ENCODE peak calls at places on chromosomes 2 and 18, in six cellular contexts. A is H1, C is lower lobe of right lung, B is brain microvascular endothelial cell, Z is body of pancreas, H is HepG2. I is an unnamed sample.

GRCh38 chr2:24438106-24438505 is 52.9 kb upstream of the NCOA1 start:
- DNase-seq in B (no peak), H (no peak), A (no peak), C (no peak), Z (no peak), I (no peak)

GRCh38 chr2:118769707-118770400 is 77.6 kb downstream of the EN1 start:
- DNase-seq in H (no peak), C (no peak), A (no peak), Z (peak; percentile 49), B (no peak), I (no peak)

GRCh38 chr18:62128157-62128556 is 58.7 kb downstream of the PIGN start:
- DNase-seq in C (no peak), A (no peak), B (peak; percentile 55), H (no peak), Z (no peak), I (no peak)

GRCh38 chr2:201118957-201119848 is 3.2 kb downstream of the CFLAR start:
- DNase-seq in B (no peak), H (no peak), C (no peak), Z (no peak), A (no peak), I (no peak)

GRCh38 chr2:127913808-127914457 is 28.2 kb upstream of the AMMECR1L start:
- DNase-seq in H (no peak), A (no peak), C (no peak), Z (no peak), B (no peak), I (no peak)

GRCh38 chr2:190705280-190705679 is 56.4 kb downstream of the NAB1 start:
- DNase-seq in C (no peak), A (no peak), Z (no peak), B (no peak), H (no peak), I (no peak)

GRCh38 chr18:183769-184168 is 25.4 kb downstream of the USP14 start:
- DNase-seq in B (peak; percentile 6), Z (no peak), A (no peak), C (no peak), H (no peak), I (no peak)

GRCh38 chr2:68837164-68837860 is 33.9 kb downstream of the BMP10 start:
- DNase-seq in B (no peak), H (peak; percentile 55), C (peak; percentile 91), A (peak; percentile 38), Z (peak; percentile 72), I (no peak)

GRCh38 chr2:181680055-181680936 is at the start of gene NEUROD1:
- DNase-seq in B (no peak), Z (no peak), C (no peak), H (no peak), A (peak; percentile 63), I (no peak)

GRCh38 chr2:232504438-232504837 is 15.8 kb upstream of the PRSS56 start:
- DNase-seq in Z (no peak), B (no peak), C (no peak), A (no peak), H (no peak), I (no peak)

GRCh38 chr18:64110692-64111480 is 38.0 kb downstream of the LINC00305 start:
- DNase-seq in Z (no peak), H (no peak), B (peak; percentile 19), A (no peak), C (no peak), I (no peak)

GRCh38 chr2:142031656-142032055 is 99.2 kb downstream of the LRP1B start:
- DNase-seq in H (no peak), A (no peak), B (no peak), C (no peak), Z (no peak), I (no peak)

GRCh38 chr2:42113427-42113826 is 55.7 kb upstream of the EML4 start:
- DNase-seq in C (no peak), A (no peak), Z (no peak), H (no peak), B (no peak), I (no peak)

GRCh38 chr2:53755022-53755630 is 12.5 kb upstream of the CHAC2 start:
- DNase-seq in C (peak; percentile 79), Z (peak; percentile 29), H (no peak), B (no peak), A (no peak), I (no peak)

GRCh38 chr2:85888020-85888744 is 608 bp downstream of the ST3GAL5 start:
- DNase-seq in C (peak; percentile 57), H (no peak), A (no peak), B (no peak), Z (peak; percentile 25), I (no peak)

GRCh38 chr2:215027775-215028174 is 110.7 kb downstream of the ABCA12 start:
- DNase-seq in B (no peak), H (no peak), C (no peak), Z (no peak), A (no peak), I (no peak)

GRCh38 chr18:13301691-13302469 is 83.3 kb downstream of the LDLRAD4 start:
- DNase-seq in Z (no peak), H (no peak), B (no peak), A (no peak), C (no peak), I (no peak)

GRCh38 chr18:22457552-22457951 is 39.8 kb upstream of the CTAGE1 start:
- DNase-seq in A (no peak), Z (no peak), C (no peak), H (no peak), B (no peak), I (no peak)

DNA sequence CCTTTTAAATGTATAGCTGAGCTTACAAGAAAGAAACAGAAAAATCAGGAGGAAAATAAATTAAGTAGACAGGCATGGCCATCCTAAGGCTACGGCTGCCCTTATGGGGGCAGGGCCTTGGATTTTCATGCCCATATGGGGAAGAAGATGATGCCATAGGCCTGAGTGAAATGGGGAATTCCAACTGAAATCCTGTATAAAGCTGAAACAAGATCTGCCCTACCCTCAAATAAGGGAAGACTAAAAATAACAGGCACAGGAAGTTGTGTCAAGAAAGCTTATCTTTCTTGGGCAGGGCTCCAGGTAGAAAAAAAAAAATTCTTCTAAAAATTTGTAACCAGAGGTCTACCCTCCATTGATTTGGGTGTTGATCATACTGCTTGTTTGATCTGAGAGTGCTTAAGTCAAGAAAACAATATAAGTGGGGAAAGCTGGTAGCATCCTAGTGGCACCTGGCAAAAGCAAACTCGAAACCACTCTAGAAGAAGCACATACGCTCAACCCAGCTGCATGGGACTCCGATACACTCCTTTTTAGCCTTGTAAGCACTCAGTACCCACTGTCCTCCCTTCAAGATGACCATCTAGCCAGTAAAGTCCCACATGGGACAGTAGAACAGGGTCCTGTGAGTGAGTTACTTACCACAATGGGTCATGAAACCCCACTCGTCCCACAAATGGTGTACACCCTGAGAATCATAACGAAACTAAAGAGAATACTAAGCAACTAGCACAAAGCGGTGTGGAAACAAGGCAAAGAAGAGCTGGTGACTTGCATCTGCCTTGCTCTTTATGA is 22.3 kb downstream of the DNAH7 start:
- DNase-seq in C (no peak), H (no peak), Z (no peak), A (no peak), B (peak; percentile 11), I (no peak)
- H3K4me3 ChIP-seq in C (no peak overlapping the region), H (no peak overlapping the region), Z (no peak overlapping the region), A (no peak overlapping the region), B (no peak overlapping the region), I (no peak overlapping the region)

GRCh38 chr2:45006942-45007287 is 2.3 kb downstream of the SIX2 start:
- DNase-seq in A (no peak), C (no peak), H (no peak), Z (no peak), B (no peak), I (no peak)

GRCh38 chr2:45009303-45009927 is at the start of gene SIX2:
- DNase-seq in A (peak; percentile 93), B (peak; percentile 99), C (peak; percentile 93), H (peak; percentile 41), Z (peak; percentile 96), I (peak; percentile 84)

GRCh38 chr2:45007356-45007755 is 1.9 kb downstream of the SIX2 start:
- DNase-seq in H (no peak), A (no peak), Z (no peak), C (no peak), B (no peak), I (no peak)

GRCh38 chr2:45007961-45008295 is 1.3 kb downstream of the SIX2 start:
- DNase-seq in C (no peak), A (no peak), H (no peak), Z (no peak), B (no peak), I (no peak)

DNA sequence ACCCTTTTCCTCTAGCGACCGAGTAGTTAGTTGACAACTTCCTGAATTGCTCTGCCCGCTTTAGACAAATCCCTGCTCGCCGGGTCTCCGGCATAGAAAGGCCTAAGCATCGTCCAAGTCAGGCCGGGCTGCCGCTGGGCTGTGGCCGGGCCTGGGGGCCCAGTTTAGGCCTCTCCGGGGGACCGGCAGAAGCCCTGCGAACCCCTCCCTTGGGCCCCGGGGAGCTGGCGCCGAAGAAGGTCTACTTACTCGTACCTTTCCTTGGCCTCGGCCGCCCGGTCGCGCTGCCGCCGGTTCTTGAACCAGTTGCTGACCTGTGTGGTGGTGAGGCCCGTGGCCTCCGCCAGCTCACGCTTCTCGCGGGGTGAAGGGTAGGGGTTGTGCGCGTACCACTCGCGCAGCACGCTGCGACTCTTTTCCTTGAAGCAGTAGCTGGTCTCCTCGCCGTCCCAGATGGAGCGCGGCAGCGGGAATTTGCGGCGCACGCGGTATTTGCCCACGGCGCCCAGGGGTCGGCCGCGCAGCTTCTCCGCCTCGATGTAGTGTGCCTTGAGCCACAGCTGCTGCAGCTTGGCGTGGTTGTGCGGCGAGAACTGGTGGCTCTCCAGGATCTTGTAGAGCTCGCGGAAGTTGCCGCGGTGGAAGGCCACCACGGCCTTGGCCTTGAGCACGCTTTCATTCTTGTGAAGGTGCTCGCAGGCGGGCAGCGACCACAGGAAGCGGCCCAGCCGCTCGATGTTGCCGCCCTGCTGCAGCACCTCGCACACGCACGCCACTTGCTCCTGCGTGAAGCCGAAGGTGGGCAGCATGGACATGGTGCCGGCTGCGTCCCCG is 739 bp downstream of the SIX2 start:
- DNase-seq in H (no peak), C (no peak), A (no peak), B (no peak), Z (peak; percentile 55), I (no peak)
- H3K27me3 ChIP-seq in H (peaks cover 13% of the 10 kb centered on the region), C (peaks cover 97% of the 10 kb centered on the region), A (peaks cover 91% of the 10 kb centered on the region), B (no peaks in the 10 kb centered on the region), Z (peaks cover 8% of the 10 kb centered on the region), I (peaks cover 94% of the 10 kb centered on the region)

DNA sequence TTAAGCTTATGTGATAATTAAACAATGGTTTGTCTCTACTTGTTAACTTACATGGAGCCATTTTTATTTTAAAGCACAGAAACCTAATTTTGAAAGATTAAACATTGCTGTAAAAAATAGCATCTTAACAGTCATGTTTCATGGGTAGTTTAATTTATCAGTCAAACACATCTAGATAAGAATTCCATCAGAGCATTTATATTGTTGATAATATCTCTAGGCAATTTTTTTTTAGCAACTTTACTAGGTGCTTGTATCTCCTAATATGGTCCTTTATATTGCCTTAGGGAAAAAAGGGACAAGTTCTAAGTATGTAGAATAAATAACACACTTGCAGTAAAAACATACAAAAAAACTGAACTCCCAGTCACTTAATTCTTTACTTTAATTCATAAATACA is 853 bp downstream of the CSRNP3 start:
- DNase-seq in H (no peak), A (no peak), B (no peak), Z (no peak), C (no peak), I (no peak)
- H3K4me3 ChIP-seq in H (no peak overlapping the region), A (peak overlapping the region; percentile 65), B (peak overlapping the region; percentile 67), Z (peak overlapping the region; percentile 46), C (peak overlapping the region; percentile 47), I (peak overlapping the region; percentile 67)

DNA sequence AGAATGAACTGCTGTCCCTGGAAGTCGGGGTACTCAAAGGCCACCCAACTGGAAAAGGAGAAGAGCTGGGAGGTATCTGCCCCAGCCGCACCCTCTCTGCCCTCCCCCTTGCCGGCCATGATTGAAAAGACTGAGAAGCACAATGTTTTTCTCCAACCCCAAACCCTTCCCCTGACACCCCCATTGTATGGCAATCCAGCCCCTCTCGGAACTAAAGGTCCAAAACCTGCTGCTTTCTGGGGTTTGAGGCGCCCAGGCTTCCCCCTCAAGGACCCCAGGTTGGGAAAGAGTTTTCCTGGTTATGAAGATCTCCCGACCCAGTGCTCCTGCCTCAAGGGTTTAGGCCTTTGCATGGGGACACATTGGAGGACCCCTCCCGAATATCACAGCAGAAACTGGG is 1.0 kb downstream of the CRYBA2 start:
- DNase-seq in H (no peak), A (no peak), C (no peak), Z (no peak), B (no peak), I (no peak)
- H3K27me3 ChIP-seq in H (peaks cover 38% of the 10 kb centered on the region), A (peaks cover 100% of the 10 kb centered on the region), C (peaks cover 100% of the 10 kb centered on the region), Z (peaks cover 35% of the 10 kb centered on the region), B (peaks cover 86% of the 10 kb centered on the region), I (peaks cover 88% of the 10 kb centered on the region)